ENCODE peak calls at places on chromosomes 7 and 10, in six cellular contexts. O is retinal pigment epithelial cell, T is mucosa of descending colon, Y is stromal cell of bone marrow, F is memory B cell, L is HTR-8/SVneo. P is an unnamed sample.

GRCh38 chr10:100562806-100563293 is 27.1 kb downstream of the HIF1AN start:
- DNase-seq in O (no peak), Y (peak), F (no peak), T (peak), L (peak), P (no peak)

GRCh38 chr10:52451817-52452216 is 137.7 kb downstream of the DKK1 start:
- DNase-seq in F (no peak), Y (peak), L (peak), O (no peak), T (no peak), P (no peak)

GRCh38 chr7:40839881-40840280 is 705.1 kb downstream of the SUGCT start:
- DNase-seq in L (no peak), O (peak), F (no peak), T (no peak), Y (no peak), P (no peak)

GRCh38 chr10:28991326-28991725 is 297.5 kb upstream of the LYZL1 start:
- DNase-seq in F (no peak), Y (peak), L (no peak), O (peak), T (peak), P (no peak)

GRCh38 chr10:11345224-11346054 is 266.0 kb downstream of the USP6NL start:
- DNase-seq in O (no peak), Y (peak), T (peak), F (no peak), L (no peak), P (no peak)

GRCh38 chr10:4260483-4260882 is 475.5 kb upstream of the KLF6 start:
- DNase-seq in L (no peak), F (no peak), O (no peak), Y (no peak), T (no peak), P (no peak)

GRCh38 chr10:132878730-132879407 is 63.5 kb downstream of the CFAP46 start:
- DNase-seq in T (no peak), L (no peak), O (no peak), Y (no peak), F (no peak), P (peak)

GRCh38 chr7:122304604-122304975 is at the start of gene FEZF1:
- DNase-seq in L (no peak), O (no peak), T (peak), F (no peak), Y (no peak), P (peak)

GRCh38 chr10:122264442-122264841 is 6.7 kb upstream of the BTBD16 start:
- DNase-seq in Y (no peak), L (no peak), O (no peak), F (no peak), T (no peak), P (no peak)

GRCh38 chr10:131571845-131572244 is 260.3 kb upstream of the TCERG1L start:
- DNase-seq in L (no peak), T (no peak), O (no peak), Y (no peak), F (no peak), P (no peak)

GRCh38 chr7:102300643-102301211 is 14.1 kb downstream of the SH2B2 start:
- DNase-seq in L (no peak), T (no peak), F (no peak), O (no peak), Y (no peak), P (no peak)

GRCh38 chr10:7550038-7550437 is 116.7 kb downstream of the ITIH5 start:
- DNase-seq in T (no peak), F (no peak), O (no peak), L (no peak), Y (no peak), P (no peak)

GRCh38 chr7:70634610-70635068 is 497.3 kb upstream of the GALNT17 start:
- DNase-seq in T (no peak), Y (peak), F (no peak), L (no peak), O (no peak), P (no peak)

GRCh38 chr10:131430716-131431402 is 119.3 kb upstream of the TCERG1L start:
- DNase-seq in O (no peak), T (no peak), Y (no peak), L (no peak), F (no peak), P (no peak)

GRCh38 chr10:43128958-43129706 is 9.1 kb upstream of the CSGALNACT2 start:
- DNase-seq in L (peak), Y (peak), O (peak), T (no peak), F (no peak), P (no peak)

GRCh38 chr10:64896582-64896981 is 1375.4 kb downstream of the REEP3 start:
- DNase-seq in Y (no peak), T (no peak), L (no peak), F (no peak), O (no peak), P (no peak)

GRCh38 chr10:128297709-128298457 is 171.7 kb upstream of the MKI67 start:
- DNase-seq in O (no peak), F (no peak), T (no peak), L (no peak), Y (no peak), P (no peak)

GRCh38 chr10:61795551-61795950 is 105.9 kb upstream of the ARID5B start:
- DNase-seq in L (no peak), Y (no peak), T (no peak), O (no peak), F (no peak), P (no peak)

GRCh38 chr7:113404245-113404644 is 285.9 kb upstream of the SMIM30 start:
- DNase-seq in Y (no peak), F (no peak), L (no peak), O (no peak), T (no peak), P (no peak)

GRCh38 chr7:36128448-36129047 is 24.5 kb upstream of the EEPD1 start:
- DNase-seq in T (peak), F (no peak), Y (peak), L (peak), O (peak), P (peak)

GRCh38 chr10:14742815-14743214 is 31.9 kb downstream of the FAM107B start:
- DNase-seq in T (peak), Y (no peak), F (peak), L (no peak), O (no peak), P (no peak)

GRCh38 chr10:24958701-24959392 is 6.4 kb upstream of the PRTFDC1 start:
- DNase-seq in F (no peak), Y (no peak), O (no peak), L (no peak), T (peak), P (no peak)

GRCh38 chr10:5583525-5584175 is 58.9 kb downstream of the CALML3 start:
- DNase-seq in L (no peak), O (no peak), T (peak), Y (no peak), F (no peak), P (no peak)

GRCh38 chr7:151721236-151721635 is 155.7 kb downstream of the PRKAG2 start:
- DNase-seq in L (no peak), T (no peak), F (no peak), O (no peak), Y (no peak), P (no peak)